ENCODE peak calls at places on chromosomes 4 and X, in five cellular contexts. One of them, this sample, is unnamed.

GRCh38 chr4:73653695-73654106 is 33.5 kb upstream of the RASSF6 start:
- DNase-seq in SJSA1: peak; percentile 69
- DNase-seq in IMR-90: peak; percentile 62
- DNase-seq in endothelial cell of umbilical vein: peak; percentile 91
- DNase-seq in left ventricle myocardium inferior: no peak
- DNase-seq in this sample: no peak

GRCh38 chr4:10212400-10212799 is 95.8 kb upstream of the WDR1 start:
- DNase-seq in left ventricle myocardium inferior: no peak
- DNase-seq in endothelial cell of umbilical vein: no peak
- DNase-seq in SJSA1: no peak
- DNase-seq in IMR-90: no peak
- DNase-seq in this sample: no peak

GRCh38 chrX:54675762-54676161 is 122.3 kb downstream of the ITIH6 start:
- DNase-seq in SJSA1: no peak
- DNase-seq in left ventricle myocardium inferior: no peak
- DNase-seq in endothelial cell of umbilical vein: no peak
- DNase-seq in IMR-90: no peak
- DNase-seq in this sample: no peak

GRCh38 chr4:86895692-86896488 is 3.7 kb upstream of the C4orf36 start:
- DNase-seq in SJSA1: peak; percentile 67
- DNase-seq in endothelial cell of umbilical vein: peak; percentile 72
- DNase-seq in left ventricle myocardium inferior: no peak
- DNase-seq in IMR-90: peak; percentile 77
- DNase-seq in this sample: no peak

GRCh38 chr4:87219648-87220093 is 747 bp downstream of the KLHL8 start:
- DNase-seq in SJSA1: no peak
- DNase-seq in endothelial cell of umbilical vein: no peak
- DNase-seq in left ventricle myocardium inferior: peak; percentile 44
- DNase-seq in IMR-90: peak; percentile 33
- DNase-seq in this sample: no peak

GRCh38 chrX:120120223-120120622 is 4.5 kb upstream of the RHOXF1 start:
- DNase-seq in left ventricle myocardium inferior: no peak
- DNase-seq in IMR-90: peak; percentile 0
- DNase-seq in SJSA1: peak; percentile 72
- DNase-seq in endothelial cell of umbilical vein: no peak
- DNase-seq in this sample: no peak

GRCh38 chr4:35175894-35176293 is 1068.4 kb downstream of the ARAP2 start:
- DNase-seq in SJSA1: no peak
- DNase-seq in left ventricle myocardium inferior: no peak
- DNase-seq in endothelial cell of umbilical vein: no peak
- DNase-seq in IMR-90: no peak
- DNase-seq in this sample: no peak

GRCh38 chrX:81286075-81286474 is 84.2 kb downstream of the SH3BGRL start:
- DNase-seq in SJSA1: no peak
- DNase-seq in endothelial cell of umbilical vein: no peak
- DNase-seq in left ventricle myocardium inferior: no peak
- DNase-seq in IMR-90: no peak
- DNase-seq in this sample: no peak

GRCh38 chrX:85084770-85085393 is 81.2 kb downstream of the APOOL start:
- DNase-seq in endothelial cell of umbilical vein: peak; percentile 27
- DNase-seq in left ventricle myocardium inferior: no peak
- DNase-seq in IMR-90: peak; percentile 49
- DNase-seq in SJSA1: peak; percentile 5
- DNase-seq in this sample: no peak

GRCh38 chr4:36285784-36286480 is 4.5 kb downstream of the DTHD1 start:
- DNase-seq in left ventricle myocardium inferior: no peak
- DNase-seq in SJSA1: no peak
- DNase-seq in IMR-90: no peak
- DNase-seq in endothelial cell of umbilical vein: no peak
- DNase-seq in this sample: no peak

GRCh38 chr4:114907514-114908099 is 205.8 kb downstream of the NDST4 start:
- DNase-seq in endothelial cell of umbilical vein: peak; percentile 14
- DNase-seq in SJSA1: no peak
- DNase-seq in left ventricle myocardium inferior: no peak
- DNase-seq in IMR-90: no peak
- DNase-seq in this sample: no peak

GRCh38 chr4:174450452-174450851 is 71.8 kb downstream of the HPGD start:
- DNase-seq in IMR-90: no peak
- DNase-seq in SJSA1: no peak
- DNase-seq in endothelial cell of umbilical vein: no peak
- DNase-seq in left ventricle myocardium inferior: no peak
- DNase-seq in this sample: no peak

GRCh38 chr4:10002278-10002677 is 19.0 kb downstream of the SLC2A9 start:
- DNase-seq in IMR-90: no peak
- DNase-seq in endothelial cell of umbilical vein: no peak
- DNase-seq in SJSA1: no peak
- DNase-seq in left ventricle myocardium inferior: no peak
- DNase-seq in this sample: no peak

GRCh38 chr4:68498413-68499007 is 51.2 kb downstream of the TMPRSS11E start:
- DNase-seq in endothelial cell of umbilical vein: peak; percentile 69
- DNase-seq in left ventricle myocardium inferior: no peak
- DNase-seq in IMR-90: peak; percentile 62
- DNase-seq in SJSA1: peak; percentile 37
- DNase-seq in this sample: no peak

GRCh38 chr4:1727117-1728031 is 6.1 kb downstream of the TACC3 start:
- DNase-seq in IMR-90: peak; percentile 75
- DNase-seq in SJSA1: peak; percentile 40
- DNase-seq in left ventricle myocardium inferior: peak; percentile 83
- DNase-seq in endothelial cell of umbilical vein: peak; percentile 93
- DNase-seq in this sample: peak; percentile 82

GRCh38 chr4:87529187-87529586 is at the start of gene SPARCL1:
- DNase-seq in endothelial cell of umbilical vein: no peak
- DNase-seq in IMR-90: no peak
- DNase-seq in SJSA1: no peak
- DNase-seq in left ventricle myocardium inferior: peak; percentile 29
- DNase-seq in this sample: peak; percentile 68

GRCh38 chrX:34146906-34147305 is 14.8 kb upstream of the FAM47A start:
- DNase-seq in endothelial cell of umbilical vein: no peak
- DNase-seq in IMR-90: no peak
- DNase-seq in left ventricle myocardium inferior: no peak
- DNase-seq in SJSA1: no peak
- DNase-seq in this sample: no peak

GRCh38 chrX:109732319-109732779 is 708 bp downstream of the ACSL4 start:
- DNase-seq in IMR-90: peak; percentile 59
- DNase-seq in endothelial cell of umbilical vein: peak; percentile 62
- DNase-seq in SJSA1: peak; percentile 45
- DNase-seq in left ventricle myocardium inferior: no peak
- DNase-seq in this sample: no peak

GRCh38 chrX:40176979-40177430 is 79.2 kb upstream of the BCOR start:
- DNase-seq in left ventricle myocardium inferior: no peak
- DNase-seq in endothelial cell of umbilical vein: peak; percentile 20
- DNase-seq in SJSA1: peak; percentile 33
- DNase-seq in IMR-90: no peak
- DNase-seq in this sample: no peak

GRCh38 chr4:123399638-123400358 is 3.2 kb downstream of the SPRY1 start:
- DNase-seq in IMR-90: no peak
- DNase-seq in left ventricle myocardium inferior: no peak
- DNase-seq in endothelial cell of umbilical vein: peak; percentile 42
- DNase-seq in SJSA1: no peak
- DNase-seq in this sample: no peak

GRCh38 chr4:24067781-24068193 is 177.9 kb upstream of the PPARGC1A start:
- DNase-seq in IMR-90: peak; percentile 84
- DNase-seq in SJSA1: peak; percentile 44
- DNase-seq in left ventricle myocardium inferior: peak; percentile 16
- DNase-seq in endothelial cell of umbilical vein: no peak
- DNase-seq in this sample: peak; percentile 66

GRCh38 chr4:26141916-26142638 is 178.7 kb upstream of the RBPJ start:
- DNase-seq in endothelial cell of umbilical vein: no peak
- DNase-seq in IMR-90: peak; percentile 83
- DNase-seq in SJSA1: no peak
- DNase-seq in left ventricle myocardium inferior: peak; percentile 38
- DNase-seq in this sample: peak; percentile 72

GRCh38 chrX:39477438-39478120 is 620.2 kb downstream of the BCOR start:
- DNase-seq in endothelial cell of umbilical vein: peak; percentile 2
- DNase-seq in SJSA1: peak; percentile 44
- DNase-seq in IMR-90: no peak
- DNase-seq in left ventricle myocardium inferior: peak; percentile 79
- DNase-seq in this sample: peak; percentile 69

GRCh38 chrX:40285876-40286275 is 188.1 kb upstream of the BCOR start:
- DNase-seq in IMR-90: no peak
- DNase-seq in SJSA1: no peak
- DNase-seq in left ventricle myocardium inferior: no peak
- DNase-seq in endothelial cell of umbilical vein: no peak
- DNase-seq in this sample: no peak

GRCh38 chrX:109629310-109629709 is 4.3 kb upstream of the KCNE5 start:
- DNase-seq in SJSA1: no peak
- DNase-seq in left ventricle myocardium inferior: no peak
- DNase-seq in endothelial cell of umbilical vein: peak; percentile 74
- DNase-seq in IMR-90: no peak
- DNase-seq in this sample: no peak

GRCh38 chr4:149047368-149047767 is 605.2 kb upstream of the NR3C2 start:
- DNase-seq in left ventricle myocardium inferior: no peak
- DNase-seq in IMR-90: peak; percentile 47
- DNase-seq in endothelial cell of umbilical vein: no peak
- DNase-seq in SJSA1: no peak
- DNase-seq in this sample: no peak

GRCh38 chrX:13005671-13006473 is 31.0 kb downstream of the TMSB4X start:
- DNase-seq in IMR-90: peak; percentile 70
- DNase-seq in endothelial cell of umbilical vein: no peak
- DNase-seq in left ventricle myocardium inferior: no peak
- DNase-seq in SJSA1: no peak
- DNase-seq in this sample: no peak

GRCh38 chr4:7364979-7365378 is 69.8 kb downstream of the PSAPL1 start:
- DNase-seq in endothelial cell of umbilical vein: no peak
- DNase-seq in SJSA1: no peak
- DNase-seq in left ventricle myocardium inferior: peak; percentile 56
- DNase-seq in IMR-90: no peak
- DNase-seq in this sample: no peak

DNA sequence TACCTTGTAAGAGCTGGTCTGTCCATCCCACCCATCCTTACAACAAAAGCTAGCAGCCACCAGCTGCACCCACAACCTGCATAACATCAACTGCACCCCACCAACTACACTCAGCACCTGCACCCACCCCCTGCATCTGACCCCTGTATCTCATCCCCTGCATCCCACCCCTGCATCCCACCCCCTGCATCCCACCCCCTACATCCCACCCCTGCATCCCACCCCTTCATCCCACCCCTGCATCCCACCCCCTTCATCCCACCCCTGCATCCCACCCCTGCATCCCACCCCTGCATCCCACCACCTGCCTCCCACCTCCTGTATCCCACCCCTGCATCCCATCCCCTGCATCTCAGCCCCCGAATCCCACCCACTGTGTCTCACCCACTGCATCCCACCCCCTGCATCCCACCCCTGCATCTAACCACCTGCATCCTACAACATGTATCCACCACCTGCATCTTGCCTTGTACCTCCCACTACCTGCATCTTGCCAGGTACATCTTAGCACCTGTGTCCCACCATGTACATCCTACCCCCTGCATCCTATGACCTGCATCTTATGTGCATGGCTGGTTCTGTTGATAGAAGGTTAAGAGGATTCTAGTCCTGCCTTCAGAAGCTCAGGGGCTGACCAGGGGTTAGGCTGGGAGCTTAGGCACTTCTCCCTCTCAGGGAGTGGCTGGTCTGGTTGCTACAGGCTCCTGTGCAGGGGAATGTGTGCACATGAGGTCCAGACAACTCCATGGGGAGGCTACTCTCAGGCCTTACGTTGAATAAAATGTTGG is 9.4 kb downstream of the TMEM271 start:
- DNase-seq in IMR-90: peak; percentile 5
- DNase-seq in left ventricle myocardium inferior: no peak
- DNase-seq in endothelial cell of umbilical vein: no peak
- DNase-seq in SJSA1: no peak
- DNase-seq in this sample: no peak
- H3K9me3 ChIP-seq in IMR-90: peaks cover 3% of the 10 kb centered on the region
- H3K9me3 ChIP-seq in left ventricle myocardium inferior: no peaks in the 10 kb centered on the region
- H3K9me3 ChIP-seq in endothelial cell of umbilical vein: no peaks in the 10 kb centered on the region
- H3K9me3 ChIP-seq in SJSA1: no peaks in the 10 kb centered on the region
- H3K9me3 ChIP-seq in this sample: no peaks in the 10 kb centered on the region

DNA sequence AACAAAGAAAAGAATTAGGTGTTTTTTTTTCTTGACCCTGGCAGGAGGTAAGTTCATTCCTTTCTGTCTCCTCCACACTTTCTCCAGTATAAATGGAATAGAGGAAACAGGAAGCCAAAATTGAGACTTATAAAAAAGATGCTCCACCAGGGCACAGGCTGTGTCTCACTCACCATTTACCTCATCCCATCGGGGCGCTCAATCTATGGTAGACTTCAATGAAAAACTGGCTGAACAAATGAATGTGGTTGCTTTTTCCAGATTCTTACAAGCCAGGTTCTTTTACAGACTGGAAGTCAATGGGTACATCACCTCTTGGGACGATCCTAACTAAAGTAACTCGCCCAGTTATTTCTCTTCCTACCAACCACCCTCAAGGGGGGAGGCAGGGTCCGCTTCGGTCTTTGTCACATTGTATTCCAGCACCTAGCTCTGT is 685 bp downstream of the COMMD8 start:
- DNase-seq in endothelial cell of umbilical vein: no peak
- DNase-seq in IMR-90: peak; percentile 3
- DNase-seq in SJSA1: no peak
- DNase-seq in left ventricle myocardium inferior: no peak
- DNase-seq in this sample: no peak
- H3K9me3 ChIP-seq in endothelial cell of umbilical vein: no peaks in the 10 kb centered on the region
- H3K9me3 ChIP-seq in IMR-90: no peaks in the 10 kb centered on the region
- H3K9me3 ChIP-seq in SJSA1: no peaks in the 10 kb centered on the region
- H3K9me3 ChIP-seq in left ventricle myocardium inferior: no peaks in the 10 kb centered on the region
- H3K9me3 ChIP-seq in this sample: no peaks in the 10 kb centered on the region

DNA sequence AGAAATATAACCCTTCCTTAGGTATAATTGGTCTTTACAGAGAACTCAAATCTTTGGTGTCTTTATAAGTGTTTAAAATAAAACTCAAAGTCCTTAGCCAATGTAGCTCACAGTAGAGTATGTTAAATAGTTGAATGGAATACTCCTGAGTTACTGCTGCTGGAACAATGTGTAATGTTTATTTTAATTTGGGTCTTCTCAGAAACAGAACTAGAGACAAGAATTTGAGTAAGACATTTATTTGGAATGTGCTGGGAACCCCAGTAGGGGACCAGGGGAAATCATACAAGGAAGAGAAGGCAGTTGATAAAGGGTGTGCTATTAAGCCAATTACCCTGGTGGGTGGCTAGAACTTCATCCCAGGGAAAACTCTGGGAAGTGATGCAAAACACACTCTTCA is 240.4 kb upstream of the LDB2 start:
- DNase-seq in endothelial cell of umbilical vein: no peak
- DNase-seq in SJSA1: peak; percentile 46
- DNase-seq in left ventricle myocardium inferior: no peak
- DNase-seq in IMR-90: peak; percentile 58
- DNase-seq in this sample: no peak
- H3K9me3 ChIP-seq in endothelial cell of umbilical vein: no peaks in the 10 kb centered on the region
- H3K9me3 ChIP-seq in SJSA1: peaks cover 25% of the 10 kb centered on the region
- H3K9me3 ChIP-seq in left ventricle myocardium inferior: peaks cover 43% of the 10 kb centered on the region
- H3K9me3 ChIP-seq in IMR-90: peaks cover 22% of the 10 kb centered on the region
- H3K9me3 ChIP-seq in this sample: peaks cover 29% of the 10 kb centered on the region

GRCh38 chr4:11223261-11223660 is 205.4 kb downstream of the HS3ST1 start:
- DNase-seq in endothelial cell of umbilical vein: no peak
- DNase-seq in SJSA1: no peak
- DNase-seq in IMR-90: no peak
- DNase-seq in left ventricle myocardium inferior: no peak
- DNase-seq in this sample: no peak
- H3K9me3 ChIP-seq in endothelial cell of umbilical vein: no peaks in the 10 kb centered on the region
- H3K9me3 ChIP-seq in SJSA1: no peaks in the 10 kb centered on the region
- H3K9me3 ChIP-seq in IMR-90: peaks cover 17% of the 10 kb centered on the region
- H3K9me3 ChIP-seq in left ventricle myocardium inferior: no peaks in the 10 kb centered on the region
- H3K9me3 ChIP-seq in this sample: no peaks in the 10 kb centered on the region